ENCODE peak calls at places on chromosomes 16 and 17, in seven cellular contexts. One of them, this sample, is unnamed.

GRCh38 chr16:10765772-10766171 is 22.1 kb downstream of the NUBP1 start:
- DNase-seq in cardiac fibroblast: no peak
- DNase-seq in posterior cingulate gyrus: no peak
- DNase-seq in activated CD4-positive, alpha-beta T cell treated with anti-CD3 and anti-CD28 coated beads, Interleukin-2, amount 50 U/mL, for 1 hour: no peak
- DNase-seq in adipocyte: no peak
- DNase-seq in NT2/D1: no peak
- DNase-seq in stimulated activated CD8-positive, alpha-beta memory T cell treated with anti-CD3 and anti-CD28 coated beads, Interleukin-7, amount 100 ng/mL, for 1 hour: no peak
- DNase-seq in this sample: no peak

GRCh38 chr17:16040710-16041251 is 41.2 kb downstream of the TTC19 start:
- DNase-seq in stimulated activated CD8-positive, alpha-beta memory T cell treated with anti-CD3 and anti-CD28 coated beads, Interleukin-7, amount 100 ng/mL, for 1 hour: no peak
- DNase-seq in NT2/D1: no peak
- DNase-seq in posterior cingulate gyrus: no peak
- DNase-seq in cardiac fibroblast: peak; percentile 34
- DNase-seq in activated CD4-positive, alpha-beta T cell treated with anti-CD3 and anti-CD28 coated beads, Interleukin-2, amount 50 U/mL, for 1 hour: no peak
- DNase-seq in adipocyte: peak; percentile 27
- DNase-seq in this sample: no peak

GRCh38 chr17:48754500-48755261 is 26.1 kb upstream of the HOXB13 start:
- DNase-seq in NT2/D1: no peak
- DNase-seq in activated CD4-positive, alpha-beta T cell treated with anti-CD3 and anti-CD28 coated beads, Interleukin-2, amount 50 U/mL, for 1 hour: no peak
- DNase-seq in posterior cingulate gyrus: no peak
- DNase-seq in stimulated activated CD8-positive, alpha-beta memory T cell treated with anti-CD3 and anti-CD28 coated beads, Interleukin-7, amount 100 ng/mL, for 1 hour: no peak
- DNase-seq in adipocyte: no peak
- DNase-seq in cardiac fibroblast: no peak
- DNase-seq in this sample: no peak

GRCh38 chr17:69597898-69598692 is 183.6 kb downstream of the MAP2K6 start:
- DNase-seq in cardiac fibroblast: peak; percentile 87
- DNase-seq in activated CD4-positive, alpha-beta T cell treated with anti-CD3 and anti-CD28 coated beads, Interleukin-2, amount 50 U/mL, for 1 hour: no peak
- DNase-seq in posterior cingulate gyrus: no peak
- DNase-seq in stimulated activated CD8-positive, alpha-beta memory T cell treated with anti-CD3 and anti-CD28 coated beads, Interleukin-7, amount 100 ng/mL, for 1 hour: no peak
- DNase-seq in NT2/D1: no peak
- DNase-seq in adipocyte: peak; percentile 29
- DNase-seq in this sample: no peak

GRCh38 chr17:10052414-10052813 is 146.0 kb downstream of the GAS7 start:
- DNase-seq in activated CD4-positive, alpha-beta T cell treated with anti-CD3 and anti-CD28 coated beads, Interleukin-2, amount 50 U/mL, for 1 hour: no peak
- DNase-seq in NT2/D1: no peak
- DNase-seq in cardiac fibroblast: no peak
- DNase-seq in adipocyte: no peak
- DNase-seq in posterior cingulate gyrus: no peak
- DNase-seq in stimulated activated CD8-positive, alpha-beta memory T cell treated with anti-CD3 and anti-CD28 coated beads, Interleukin-7, amount 100 ng/mL, for 1 hour: no peak
- DNase-seq in this sample: no peak

GRCh38 chr16:11078812-11079459 is 134.6 kb downstream of the CLEC16A start:
- DNase-seq in NT2/D1: no peak
- DNase-seq in posterior cingulate gyrus: no peak
- DNase-seq in cardiac fibroblast: peak; percentile 64
- DNase-seq in stimulated activated CD8-positive, alpha-beta memory T cell treated with anti-CD3 and anti-CD28 coated beads, Interleukin-7, amount 100 ng/mL, for 1 hour: no peak
- DNase-seq in activated CD4-positive, alpha-beta T cell treated with anti-CD3 and anti-CD28 coated beads, Interleukin-2, amount 50 U/mL, for 1 hour: no peak
- DNase-seq in adipocyte: peak; percentile 85
- DNase-seq in this sample: peak; percentile 94

GRCh38 chr16:27315333-27316037 is 1.7 kb downstream of the IL4R start:
- DNase-seq in NT2/D1: no peak
- DNase-seq in cardiac fibroblast: peak; percentile 83
- DNase-seq in posterior cingulate gyrus: no peak
- DNase-seq in activated CD4-positive, alpha-beta T cell treated with anti-CD3 and anti-CD28 coated beads, Interleukin-2, amount 50 U/mL, for 1 hour: peak; percentile 58
- DNase-seq in stimulated activated CD8-positive, alpha-beta memory T cell treated with anti-CD3 and anti-CD28 coated beads, Interleukin-7, amount 100 ng/mL, for 1 hour: no peak
- DNase-seq in adipocyte: peak; percentile 27
- DNase-seq in this sample: peak; percentile 85

GRCh38 chr17:67059372-67059771 is 15.0 kb downstream of the CACNG1 start:
- DNase-seq in NT2/D1: no peak
- DNase-seq in adipocyte: no peak
- DNase-seq in activated CD4-positive, alpha-beta T cell treated with anti-CD3 and anti-CD28 coated beads, Interleukin-2, amount 50 U/mL, for 1 hour: no peak
- DNase-seq in cardiac fibroblast: no peak
- DNase-seq in posterior cingulate gyrus: no peak
- DNase-seq in stimulated activated CD8-positive, alpha-beta memory T cell treated with anti-CD3 and anti-CD28 coated beads, Interleukin-7, amount 100 ng/mL, for 1 hour: no peak
- DNase-seq in this sample: no peak

GRCh38 chr17:9845306-9845705 is 19.6 kb downstream of the GLP2R start:
- DNase-seq in NT2/D1: no peak
- DNase-seq in activated CD4-positive, alpha-beta T cell treated with anti-CD3 and anti-CD28 coated beads, Interleukin-2, amount 50 U/mL, for 1 hour: no peak
- DNase-seq in adipocyte: no peak
- DNase-seq in posterior cingulate gyrus: no peak
- DNase-seq in cardiac fibroblast: no peak
- DNase-seq in stimulated activated CD8-positive, alpha-beta memory T cell treated with anti-CD3 and anti-CD28 coated beads, Interleukin-7, amount 100 ng/mL, for 1 hour: no peak
- DNase-seq in this sample: no peak

GRCh38 chr17:78522031-78522809 is 55.0 kb downstream of the DNAH17 start:
- DNase-seq in stimulated activated CD8-positive, alpha-beta memory T cell treated with anti-CD3 and anti-CD28 coated beads, Interleukin-7, amount 100 ng/mL, for 1 hour: no peak
- DNase-seq in activated CD4-positive, alpha-beta T cell treated with anti-CD3 and anti-CD28 coated beads, Interleukin-2, amount 50 U/mL, for 1 hour: no peak
- DNase-seq in NT2/D1: no peak
- DNase-seq in adipocyte: no peak
- DNase-seq in posterior cingulate gyrus: no peak
- DNase-seq in cardiac fibroblast: no peak
- DNase-seq in this sample: no peak

GRCh38 chr16:57260294-57260929 is 15.4 kb downstream of the ARL2BP start:
- DNase-seq in cardiac fibroblast: peak; percentile 82
- DNase-seq in NT2/D1: peak; percentile 86
- DNase-seq in activated CD4-positive, alpha-beta T cell treated with anti-CD3 and anti-CD28 coated beads, Interleukin-2, amount 50 U/mL, for 1 hour: peak; percentile 46
- DNase-seq in stimulated activated CD8-positive, alpha-beta memory T cell treated with anti-CD3 and anti-CD28 coated beads, Interleukin-7, amount 100 ng/mL, for 1 hour: no peak
- DNase-seq in posterior cingulate gyrus: peak; percentile 80
- DNase-seq in adipocyte: peak; percentile 70
- DNase-seq in this sample: peak; percentile 59

GRCh38 chr17:71438631-71439146 is 682.1 kb upstream of the SOX9 start:
- DNase-seq in adipocyte: peak; percentile 89
- DNase-seq in cardiac fibroblast: peak; percentile 93
- DNase-seq in NT2/D1: no peak
- DNase-seq in stimulated activated CD8-positive, alpha-beta memory T cell treated with anti-CD3 and anti-CD28 coated beads, Interleukin-7, amount 100 ng/mL, for 1 hour: no peak
- DNase-seq in activated CD4-positive, alpha-beta T cell treated with anti-CD3 and anti-CD28 coated beads, Interleukin-2, amount 50 U/mL, for 1 hour: no peak
- DNase-seq in posterior cingulate gyrus: no peak
- DNase-seq in this sample: no peak

GRCh38 chr17:62923515-62924150 is 42.4 kb upstream of the TANC2 start:
- DNase-seq in adipocyte: no peak
- DNase-seq in activated CD4-positive, alpha-beta T cell treated with anti-CD3 and anti-CD28 coated beads, Interleukin-2, amount 50 U/mL, for 1 hour: no peak
- DNase-seq in stimulated activated CD8-positive, alpha-beta memory T cell treated with anti-CD3 and anti-CD28 coated beads, Interleukin-7, amount 100 ng/mL, for 1 hour: no peak
- DNase-seq in NT2/D1: no peak
- DNase-seq in posterior cingulate gyrus: no peak
- DNase-seq in cardiac fibroblast: no peak
- DNase-seq in this sample: no peak

GRCh38 chr17:65154770-65155589 is 17.8 kb downstream of the RGS9 start:
- DNase-seq in NT2/D1: no peak
- DNase-seq in stimulated activated CD8-positive, alpha-beta memory T cell treated with anti-CD3 and anti-CD28 coated beads, Interleukin-7, amount 100 ng/mL, for 1 hour: no peak
- DNase-seq in adipocyte: peak; percentile 26
- DNase-seq in posterior cingulate gyrus: no peak
- DNase-seq in cardiac fibroblast: peak; percentile 72
- DNase-seq in activated CD4-positive, alpha-beta T cell treated with anti-CD3 and anti-CD28 coated beads, Interleukin-2, amount 50 U/mL, for 1 hour: no peak
- DNase-seq in this sample: no peak

GRCh38 chr17:4440690-4441686 is 7.2 kb downstream of the SPNS3 start:
- DNase-seq in activated CD4-positive, alpha-beta T cell treated with anti-CD3 and anti-CD28 coated beads, Interleukin-2, amount 50 U/mL, for 1 hour: no peak
- DNase-seq in cardiac fibroblast: no peak
- DNase-seq in stimulated activated CD8-positive, alpha-beta memory T cell treated with anti-CD3 and anti-CD28 coated beads, Interleukin-7, amount 100 ng/mL, for 1 hour: no peak
- DNase-seq in adipocyte: no peak
- DNase-seq in NT2/D1: no peak
- DNase-seq in posterior cingulate gyrus: peak; percentile 23
- DNase-seq in this sample: no peak

GRCh38 chr17:29807520-29808361 is 122.3 kb downstream of the SSH2 start:
- DNase-seq in cardiac fibroblast: peak; percentile 81
- DNase-seq in stimulated activated CD8-positive, alpha-beta memory T cell treated with anti-CD3 and anti-CD28 coated beads, Interleukin-7, amount 100 ng/mL, for 1 hour: peak; percentile 39
- DNase-seq in activated CD4-positive, alpha-beta T cell treated with anti-CD3 and anti-CD28 coated beads, Interleukin-2, amount 50 U/mL, for 1 hour: peak; percentile 70
- DNase-seq in adipocyte: peak; percentile 91
- DNase-seq in posterior cingulate gyrus: no peak
- DNase-seq in NT2/D1: peak; percentile 16
- DNase-seq in this sample: no peak

GRCh38 chr17:65062168-65062915 is 5.8 kb upstream of the GNA13 start:
- DNase-seq in stimulated activated CD8-positive, alpha-beta memory T cell treated with anti-CD3 and anti-CD28 coated beads, Interleukin-7, amount 100 ng/mL, for 1 hour: no peak
- DNase-seq in adipocyte: no peak
- DNase-seq in NT2/D1: no peak
- DNase-seq in posterior cingulate gyrus: no peak
- DNase-seq in activated CD4-positive, alpha-beta T cell treated with anti-CD3 and anti-CD28 coated beads, Interleukin-2, amount 50 U/mL, for 1 hour: no peak
- DNase-seq in cardiac fibroblast: no peak
- DNase-seq in this sample: peak; percentile 50

GRCh38 chr16:85926370-85926769 is 27.4 kb downstream of the IRF8 start:
- DNase-seq in cardiac fibroblast: no peak
- DNase-seq in posterior cingulate gyrus: no peak
- DNase-seq in NT2/D1: no peak
- DNase-seq in stimulated activated CD8-positive, alpha-beta memory T cell treated with anti-CD3 and anti-CD28 coated beads, Interleukin-7, amount 100 ng/mL, for 1 hour: no peak
- DNase-seq in activated CD4-positive, alpha-beta T cell treated with anti-CD3 and anti-CD28 coated beads, Interleukin-2, amount 50 U/mL, for 1 hour: no peak
- DNase-seq in adipocyte: no peak
- DNase-seq in this sample: no peak

GRCh38 chr17:2179615-2180295 is 123.8 kb downstream of the SMG6 start:
- DNase-seq in stimulated activated CD8-positive, alpha-beta memory T cell treated with anti-CD3 and anti-CD28 coated beads, Interleukin-7, amount 100 ng/mL, for 1 hour: no peak
- DNase-seq in cardiac fibroblast: peak; percentile 98
- DNase-seq in adipocyte: peak; percentile 93
- DNase-seq in NT2/D1: no peak
- DNase-seq in posterior cingulate gyrus: no peak
- DNase-seq in activated CD4-positive, alpha-beta T cell treated with anti-CD3 and anti-CD28 coated beads, Interleukin-2, amount 50 U/mL, for 1 hour: no peak
- DNase-seq in this sample: peak; percentile 96

GRCh38 chr16:47504599-47504998 is 43.5 kb downstream of the PHKB start:
- DNase-seq in cardiac fibroblast: peak; percentile 27
- DNase-seq in activated CD4-positive, alpha-beta T cell treated with anti-CD3 and anti-CD28 coated beads, Interleukin-2, amount 50 U/mL, for 1 hour: no peak
- DNase-seq in stimulated activated CD8-positive, alpha-beta memory T cell treated with anti-CD3 and anti-CD28 coated beads, Interleukin-7, amount 100 ng/mL, for 1 hour: no peak
- DNase-seq in adipocyte: no peak
- DNase-seq in posterior cingulate gyrus: no peak
- DNase-seq in NT2/D1: no peak
- DNase-seq in this sample: no peak

GRCh38 chr16:29926675-29927522 is 873 bp upstream of the KCTD13 start:
- DNase-seq in NT2/D1: no peak
- DNase-seq in posterior cingulate gyrus: no peak
- DNase-seq in activated CD4-positive, alpha-beta T cell treated with anti-CD3 and anti-CD28 coated beads, Interleukin-2, amount 50 U/mL, for 1 hour: no peak
- DNase-seq in adipocyte: peak; percentile 45
- DNase-seq in cardiac fibroblast: no peak
- DNase-seq in stimulated activated CD8-positive, alpha-beta memory T cell treated with anti-CD3 and anti-CD28 coated beads, Interleukin-7, amount 100 ng/mL, for 1 hour: no peak
- DNase-seq in this sample: peak; percentile 73

GRCh38 chr16:1152651-1153259 is at the start of gene CACNA1H:
- DNase-seq in posterior cingulate gyrus: no peak
- DNase-seq in adipocyte: peak; percentile 72
- DNase-seq in NT2/D1: no peak
- DNase-seq in cardiac fibroblast: no peak
- DNase-seq in stimulated activated CD8-positive, alpha-beta memory T cell treated with anti-CD3 and anti-CD28 coated beads, Interleukin-7, amount 100 ng/mL, for 1 hour: peak; percentile 13
- DNase-seq in activated CD4-positive, alpha-beta T cell treated with anti-CD3 and anti-CD28 coated beads, Interleukin-2, amount 50 U/mL, for 1 hour: peak; percentile 65
- DNase-seq in this sample: no peak

GRCh38 chr17:48510761-48511604 is 19.8 kb downstream of the HOXB1 start:
- DNase-seq in activated CD4-positive, alpha-beta T cell treated with anti-CD3 and anti-CD28 coated beads, Interleukin-2, amount 50 U/mL, for 1 hour: peak; percentile 20
- DNase-seq in NT2/D1: no peak
- DNase-seq in posterior cingulate gyrus: no peak
- DNase-seq in stimulated activated CD8-positive, alpha-beta memory T cell treated with anti-CD3 and anti-CD28 coated beads, Interleukin-7, amount 100 ng/mL, for 1 hour: no peak
- DNase-seq in adipocyte: no peak
- DNase-seq in cardiac fibroblast: peak; percentile 95
- DNase-seq in this sample: no peak

GRCh38 chr17:39015546-39015935 is 48.3 kb upstream of the FBXO47 start:
- DNase-seq in cardiac fibroblast: no peak
- DNase-seq in posterior cingulate gyrus: no peak
- DNase-seq in activated CD4-positive, alpha-beta T cell treated with anti-CD3 and anti-CD28 coated beads, Interleukin-2, amount 50 U/mL, for 1 hour: no peak
- DNase-seq in NT2/D1: no peak
- DNase-seq in adipocyte: no peak
- DNase-seq in stimulated activated CD8-positive, alpha-beta memory T cell treated with anti-CD3 and anti-CD28 coated beads, Interleukin-7, amount 100 ng/mL, for 1 hour: no peak
- DNase-seq in this sample: no peak

GRCh38 chr16:2019919-2020831 is 590 bp downstream of the NPW start:
- DNase-seq in stimulated activated CD8-positive, alpha-beta memory T cell treated with anti-CD3 and anti-CD28 coated beads, Interleukin-7, amount 100 ng/mL, for 1 hour: no peak
- DNase-seq in cardiac fibroblast: peak; percentile 9
- DNase-seq in posterior cingulate gyrus: no peak
- DNase-seq in activated CD4-positive, alpha-beta T cell treated with anti-CD3 and anti-CD28 coated beads, Interleukin-2, amount 50 U/mL, for 1 hour: no peak
- DNase-seq in adipocyte: peak; percentile 40
- DNase-seq in NT2/D1: no peak
- DNase-seq in this sample: no peak

GRCh38 chr17:511833-512251 is 159.2 kb upstream of the RPH3AL start:
- DNase-seq in posterior cingulate gyrus: no peak
- DNase-seq in cardiac fibroblast: peak; percentile 64
- DNase-seq in stimulated activated CD8-positive, alpha-beta memory T cell treated with anti-CD3 and anti-CD28 coated beads, Interleukin-7, amount 100 ng/mL, for 1 hour: no peak
- DNase-seq in adipocyte: peak; percentile 48
- DNase-seq in activated CD4-positive, alpha-beta T cell treated with anti-CD3 and anti-CD28 coated beads, Interleukin-2, amount 50 U/mL, for 1 hour: no peak
- DNase-seq in NT2/D1: no peak
- DNase-seq in this sample: no peak

This sample was measured in sigmoid colon.